ENCODE peak calls at places on chromosome 6, in nine cellular contexts. D is amniotic epithelial cell, P is NCI-H345, O is fibroblast of mammary gland, L is left cardiac atrium, F is choroid plexus epithelial cell, B is left ventricle myocardium inferior, H is NCI-H82, K is NCI-H2171 treated with DMSO at 0.1 percent for 48 hours. T is an unnamed sample.
A peak's percentile ranks its signal among the peaks of the same experiment; 100 is the strongest.

GRCh38 chr6:64733433-64733832 is 973.6 kb downstream of the EYS start:
- DNase-seq in B (no peak), D (no peak), F (no peak), O (no peak), K (no peak), H (no peak), L (no peak), P (no peak), T (no peak)

GRCh38 chr6:14406616-14407343 is 289.2 kb downstream of the CD83 start:
- DNase-seq in B (no peak), D (no peak), L (no peak), H (peak; percentile 50), O (no peak), K (peak; percentile 94), F (no peak), P (no peak), T (no peak)

GRCh38 chr6:2919886-2920285 is 16.8 kb upstream of the SERPINB9 start:
- DNase-seq in P (no peak), H (peak; percentile 18), L (no peak), D (no peak), B (no peak), F (no peak), O (no peak), K (no peak), T (no peak)

GRCh38 chr6:158175111-158175510 is 7.0 kb downstream of the GTF2H5 start:
- DNase-seq in O (peak; percentile 14), D (no peak), F (no peak), L (no peak), K (no peak), P (no peak), H (no peak), B (no peak), T (no peak)

GRCh38 chr6:106110167-106110826 is 24.2 kb downstream of the PRDM1 start:
- DNase-seq in P (peak; percentile 72), D (no peak), K (no peak), H (no peak), B (no peak), L (no peak), F (no peak), O (no peak), T (no peak)

GRCh38 chr6:3624268-3625136 is 127.0 kb downstream of the PXDC1 start:
- DNase-seq in L (no peak), K (peak; percentile 58), B (no peak), H (peak; percentile 44), P (no peak), F (no peak), O (no peak), D (no peak), T (no peak)

GRCh38 chr6:11522819-11523218 is 14.7 kb upstream of the TMEM170B start:
- DNase-seq in K (no peak), D (peak; percentile 26), L (peak; percentile 33), H (no peak), B (no peak), O (peak; percentile 38), F (no peak), P (no peak), T (peak; percentile 79)

GRCh38 chr6:21188505-21189223 is 404.9 kb upstream of the SOX4 start:
- DNase-seq in D (no peak), H (no peak), L (no peak), K (peak; percentile 85), B (no peak), P (peak; percentile 86), F (peak; percentile 7), O (no peak), T (no peak)

GRCh38 chr6:107707346-107708270 is 116.5 kb downstream of the SCML4 start:
- DNase-seq in H (peak; percentile 23), F (no peak), L (no peak), P (peak; percentile 2), D (no peak), B (no peak), K (no peak), O (no peak), T (no peak)